ENCODE peak calls at places on chromosomes 5 and 9, in seven cellular contexts. One of them, this sample, is unnamed.

GRCh38 chr5:100270323-100270771 is 264.8 kb upstream of the FAM174A start:
- DNase-seq in BE2C: no peak
- DNase-seq in body of pancreas: no peak
- DNase-seq in fibroblast of lung: peak; percentile 95
- DNase-seq in sigmoid colon: no peak
- DNase-seq in A549: no peak
- DNase-seq in GM23338: no peak
- DNase-seq in this sample: no peak

GRCh38 chr9:133641396-133641655 is 5.2 kb downstream of the DBH start:
- DNase-seq in A549: no peak
- DNase-seq in GM23338: no peak
- DNase-seq in fibroblast of lung: no peak
- DNase-seq in body of pancreas: no peak
- DNase-seq in sigmoid colon: no peak
- DNase-seq in BE2C: no peak
- DNase-seq in this sample: no peak

GRCh38 chr5:127665641-127666040 is 16.8 kb downstream of the CTXN3 start:
- DNase-seq in body of pancreas: no peak
- DNase-seq in fibroblast of lung: no peak
- DNase-seq in GM23338: no peak
- DNase-seq in A549: no peak
- DNase-seq in BE2C: no peak
- DNase-seq in sigmoid colon: no peak
- DNase-seq in this sample: no peak

GRCh38 chr5:177552839-177553455 is 1.4 kb downstream of the FAM193B start:
- DNase-seq in fibroblast of lung: no peak
- DNase-seq in sigmoid colon: no peak
- DNase-seq in A549: no peak
- DNase-seq in GM23338: peak; percentile 48
- DNase-seq in body of pancreas: no peak
- DNase-seq in BE2C: peak; percentile 41
- DNase-seq in this sample: no peak

GRCh38 chr9:137150485-137151060 is 11.6 kb downstream of the GRIN1 start:
- DNase-seq in GM23338: peak; percentile 63
- DNase-seq in sigmoid colon: no peak
- DNase-seq in BE2C: peak; percentile 98
- DNase-seq in fibroblast of lung: no peak
- DNase-seq in body of pancreas: peak; percentile 76
- DNase-seq in A549: peak; percentile 87
- DNase-seq in this sample: peak; percentile 67

GRCh38 chr9:98101868-98102273 is 17.2 kb downstream of the TRIM14 start:
- DNase-seq in fibroblast of lung: peak; percentile 25
- DNase-seq in GM23338: peak; percentile 62
- DNase-seq in A549: no peak
- DNase-seq in sigmoid colon: no peak
- DNase-seq in body of pancreas: no peak
- DNase-seq in BE2C: no peak
- DNase-seq in this sample: no peak

GRCh38 chr9:21813575-21814473 is 11.4 kb downstream of the MTAP start:
- DNase-seq in sigmoid colon: peak; percentile 81
- DNase-seq in fibroblast of lung: peak; percentile 78
- DNase-seq in GM23338: peak; percentile 80
- DNase-seq in BE2C: peak; percentile 65
- DNase-seq in A549: peak; percentile 85
- DNase-seq in body of pancreas: peak; percentile 68
- DNase-seq in this sample: peak; percentile 69

GRCh38 chr5:65213921-65214525 is 267.7 kb downstream of the ADAMTS6 start:
- DNase-seq in fibroblast of lung: peak; percentile 26
- DNase-seq in BE2C: peak; percentile 32
- DNase-seq in A549: peak; percentile 53
- DNase-seq in sigmoid colon: no peak
- DNase-seq in body of pancreas: peak; percentile 15
- DNase-seq in GM23338: peak; percentile 80
- DNase-seq in this sample: peak; percentile 56

GRCh38 chr5:123571927-123572326 is 60.0 kb downstream of the CSNK1G3 start:
- DNase-seq in BE2C: no peak
- DNase-seq in body of pancreas: no peak
- DNase-seq in A549: no peak
- DNase-seq in fibroblast of lung: peak; percentile 20
- DNase-seq in GM23338: no peak
- DNase-seq in sigmoid colon: no peak
- DNase-seq in this sample: no peak

GRCh38 chr5:23675456-23675855 is 168.0 kb downstream of the PRDM9 start:
- DNase-seq in body of pancreas: no peak
- DNase-seq in GM23338: no peak
- DNase-seq in A549: no peak
- DNase-seq in BE2C: no peak
- DNase-seq in fibroblast of lung: no peak
- DNase-seq in sigmoid colon: no peak
- DNase-seq in this sample: no peak

GRCh38 chr9:130561056-130561455 is 18.3 kb upstream of the FUBP3 start:
- DNase-seq in sigmoid colon: no peak
- DNase-seq in A549: no peak
- DNase-seq in body of pancreas: no peak
- DNase-seq in GM23338: no peak
- DNase-seq in fibroblast of lung: no peak
- DNase-seq in BE2C: no peak
- DNase-seq in this sample: no peak

GRCh38 chr5:6545036-6545693 is 87.7 kb downstream of the NSUN2 start:
- DNase-seq in BE2C: no peak
- DNase-seq in A549: no peak
- DNase-seq in GM23338: no peak
- DNase-seq in sigmoid colon: no peak
- DNase-seq in fibroblast of lung: no peak
- DNase-seq in body of pancreas: no peak
- DNase-seq in this sample: no peak

GRCh38 chr9:76215066-76215465 is 179.2 kb downstream of the RFK start:
- DNase-seq in BE2C: peak; percentile 39
- DNase-seq in GM23338: no peak
- DNase-seq in A549: peak; percentile 9
- DNase-seq in fibroblast of lung: peak; percentile 88
- DNase-seq in body of pancreas: no peak
- DNase-seq in sigmoid colon: no peak
- DNase-seq in this sample: no peak

GRCh38 chr9:127644943-127645342 is 32.9 kb downstream of the STXBP1 start:
- DNase-seq in sigmoid colon: no peak
- DNase-seq in A549: no peak
- DNase-seq in GM23338: no peak
- DNase-seq in body of pancreas: no peak
- DNase-seq in fibroblast of lung: peak; percentile 38
- DNase-seq in BE2C: no peak
- DNase-seq in this sample: no peak

GRCh38 chr5:118736396-118736795 is 252.0 kb downstream of the DTWD2 start:
- DNase-seq in A549: no peak
- DNase-seq in sigmoid colon: no peak
- DNase-seq in BE2C: no peak
- DNase-seq in fibroblast of lung: no peak
- DNase-seq in body of pancreas: no peak
- DNase-seq in GM23338: no peak
- DNase-seq in this sample: no peak

GRCh38 chr9:135213566-135213965 is 126.1 kb downstream of the OLFM1 start:
- DNase-seq in fibroblast of lung: no peak
- DNase-seq in sigmoid colon: peak; percentile 22
- DNase-seq in BE2C: peak; percentile 3
- DNase-seq in A549: no peak
- DNase-seq in GM23338: no peak
- DNase-seq in body of pancreas: no peak
- DNase-seq in this sample: no peak

GRCh38 chr5:54030981-54031380 is 279.4 kb downstream of the ARL15 start:
- DNase-seq in fibroblast of lung: no peak
- DNase-seq in body of pancreas: no peak
- DNase-seq in sigmoid colon: no peak
- DNase-seq in BE2C: no peak
- DNase-seq in GM23338: no peak
- DNase-seq in A549: no peak
- DNase-seq in this sample: no peak

GRCh38 chr9:15936316-15936869 is 383.6 kb downstream of the CCDC171 start:
- DNase-seq in GM23338: no peak
- DNase-seq in BE2C: peak; percentile 11
- DNase-seq in body of pancreas: no peak
- DNase-seq in fibroblast of lung: peak; percentile 86
- DNase-seq in sigmoid colon: no peak
- DNase-seq in A549: no peak
- DNase-seq in this sample: no peak

GRCh38 chr5:14946813-14947640 is 75.4 kb upstream of the ANKH start:
- DNase-seq in GM23338: peak; percentile 50
- DNase-seq in fibroblast of lung: no peak
- DNase-seq in body of pancreas: peak; percentile 42
- DNase-seq in A549: peak; percentile 55
- DNase-seq in BE2C: peak; percentile 42
- DNase-seq in sigmoid colon: no peak
- DNase-seq in this sample: no peak

GRCh38 chr5:31824886-31825774 is 186.2 kb downstream of the PDZD2 start:
- DNase-seq in fibroblast of lung: peak; percentile 42
- DNase-seq in BE2C: peak; percentile 67
- DNase-seq in GM23338: peak; percentile 89
- DNase-seq in sigmoid colon: peak; percentile 68
- DNase-seq in body of pancreas: peak; percentile 59
- DNase-seq in A549: peak; percentile 63
- DNase-seq in this sample: peak; percentile 43

GRCh38 chr5:31827862-31828261 is 188.9 kb downstream of the PDZD2 start:
- DNase-seq in fibroblast of lung: peak; percentile 76
- DNase-seq in body of pancreas: no peak
- DNase-seq in BE2C: no peak
- DNase-seq in sigmoid colon: no peak
- DNase-seq in GM23338: no peak
- DNase-seq in A549: no peak
- DNase-seq in this sample: no peak

GRCh38 chr5:31823477-31823876 is 184.5 kb downstream of the PDZD2 start:
- DNase-seq in BE2C: no peak
- DNase-seq in sigmoid colon: no peak
- DNase-seq in GM23338: peak; percentile 57
- DNase-seq in A549: no peak
- DNase-seq in body of pancreas: no peak
- DNase-seq in fibroblast of lung: no peak
- DNase-seq in this sample: no peak

GRCh38 chr5:31819926-31820516 is 181.1 kb downstream of the PDZD2 start:
- DNase-seq in sigmoid colon: no peak
- DNase-seq in BE2C: peak; percentile 24
- DNase-seq in fibroblast of lung: peak; percentile 1
- DNase-seq in body of pancreas: no peak
- DNase-seq in A549: peak; percentile 23
- DNase-seq in GM23338: peak; percentile 47
- DNase-seq in this sample: no peak

GRCh38 chr5:31825775-31826068 is 186.8 kb downstream of the PDZD2 start:
- DNase-seq in body of pancreas: no peak
- DNase-seq in sigmoid colon: no peak
- DNase-seq in BE2C: no peak
- DNase-seq in A549: no peak
- DNase-seq in fibroblast of lung: no peak
- DNase-seq in GM23338: no peak
- DNase-seq in this sample: no peak
- TF ChIP-seq CTCF in body of pancreas: no peak
- TF ChIP-seq CTCF in sigmoid colon: no peak
- TF ChIP-seq CTCF in BE2C: no peak
- TF ChIP-seq CTCF in A549: no peak
- TF ChIP-seq CTCF in fibroblast of lung: no peak
- TF ChIP-seq CTCF in GM23338: no peak
- TF ChIP-seq CTCF in this sample: no peak

GRCh38 chr5:113115061-113115460 is 138.5 kb downstream of the DCP2 start:
- DNase-seq in GM23338: no peak
- DNase-seq in sigmoid colon: no peak
- DNase-seq in fibroblast of lung: no peak
- DNase-seq in A549: no peak
- DNase-seq in BE2C: no peak
- DNase-seq in body of pancreas: no peak
- DNase-seq in this sample: no peak

GRCh38 chr5:113114559-113114958 is 138.0 kb downstream of the DCP2 start:
- DNase-seq in BE2C: no peak
- DNase-seq in sigmoid colon: no peak
- DNase-seq in A549: no peak
- DNase-seq in fibroblast of lung: no peak
- DNase-seq in body of pancreas: no peak
- DNase-seq in GM23338: no peak
- DNase-seq in this sample: no peak

GRCh38 chr5:113109344-113109743 is 132.7 kb downstream of the DCP2 start:
- DNase-seq in fibroblast of lung: no peak
- DNase-seq in BE2C: no peak
- DNase-seq in sigmoid colon: no peak
- DNase-seq in body of pancreas: no peak
- DNase-seq in GM23338: no peak
- DNase-seq in A549: no peak
- DNase-seq in this sample: no peak

GRCh38 chr5:113110117-113110516 is 133.5 kb downstream of the DCP2 start:
- DNase-seq in fibroblast of lung: no peak
- DNase-seq in BE2C: no peak
- DNase-seq in sigmoid colon: no peak
- DNase-seq in body of pancreas: no peak
- DNase-seq in GM23338: no peak
- DNase-seq in A549: no peak
- DNase-seq in this sample: no peak

DNA sequence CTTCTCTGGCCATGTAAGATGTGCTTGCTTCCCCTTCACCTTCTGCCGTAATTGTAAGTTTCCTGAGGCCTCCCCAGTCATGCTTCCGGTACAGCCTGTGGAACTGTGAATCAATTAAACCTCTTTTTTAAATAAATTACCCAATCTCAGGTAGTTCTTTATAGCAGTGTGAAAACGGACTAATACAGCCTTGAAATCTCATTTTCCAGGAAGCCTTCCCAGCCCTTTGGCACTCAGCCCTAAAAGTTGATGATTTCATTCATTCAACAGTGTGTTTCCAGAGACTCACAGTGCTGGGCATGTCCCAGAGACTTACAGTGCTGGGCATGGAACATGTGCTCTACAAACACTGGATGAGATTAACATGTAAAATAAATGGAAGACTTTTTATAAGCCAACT is 135.8 kb downstream of the DCP2 start:
- DNase-seq in A549: no peak
- DNase-seq in sigmoid colon: no peak
- DNase-seq in BE2C: no peak
- DNase-seq in GM23338: no peak
- DNase-seq in fibroblast of lung: peak; percentile 66
- DNase-seq in body of pancreas: peak; percentile 30
- DNase-seq in this sample: no peak
- H3K4me1 ChIP-seq in A549: no peaks in the 10 kb centered on the region
- H3K4me1 ChIP-seq in sigmoid colon: no peaks in the 10 kb centered on the region
- H3K4me1 ChIP-seq in BE2C: peaks cover 20% of the 10 kb centered on the region
- H3K4me1 ChIP-seq in GM23338: no peaks in the 10 kb centered on the region
- H3K4me1 ChIP-seq in fibroblast of lung: no peaks in the 10 kb centered on the region
- H3K4me1 ChIP-seq in body of pancreas: no peaks in the 10 kb centered on the region
- H3K4me1 ChIP-seq in this sample: no peaks in the 10 kb centered on the region

DNA sequence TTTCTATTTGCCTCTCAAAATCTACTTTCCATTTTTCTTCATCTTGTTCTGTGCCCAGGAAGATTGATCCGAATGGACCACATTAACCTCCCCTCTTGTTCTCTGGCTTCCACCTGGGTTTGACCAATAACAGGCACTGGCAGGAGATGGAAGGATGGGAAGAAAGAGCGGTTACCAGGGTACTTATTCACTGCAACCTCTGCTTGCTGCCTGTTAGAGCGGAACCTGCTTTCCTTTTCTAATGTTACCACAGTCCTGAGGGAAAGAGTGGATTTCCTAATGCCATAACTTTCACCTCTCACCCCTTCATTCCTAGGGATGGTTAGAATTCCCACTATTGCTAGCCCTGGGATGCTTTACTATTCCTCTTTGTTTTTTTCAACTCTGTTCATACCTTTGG is 262.1 kb downstream of the RFX3 start:
- DNase-seq in body of pancreas: no peak
- DNase-seq in sigmoid colon: no peak
- DNase-seq in fibroblast of lung: no peak
- DNase-seq in A549: no peak
- DNase-seq in GM23338: peak; percentile 11
- DNase-seq in BE2C: no peak
- DNase-seq in this sample: no peak
- H3K4me3 ChIP-seq in body of pancreas: no peak overlapping the region
- H3K4me3 ChIP-seq in sigmoid colon: no peak overlapping the region
- H3K4me3 ChIP-seq in fibroblast of lung: no peak overlapping the region
- H3K4me3 ChIP-seq in A549: no peak overlapping the region
- H3K4me3 ChIP-seq in GM23338: peak overlapping the region; percentile 15
- H3K4me3 ChIP-seq in BE2C: no peak overlapping the region
- H3K4me3 ChIP-seq in this sample: no peak overlapping the region

GRCh38 chr5:39074009-39074886 is at the start of gene RICTOR:
- DNase-seq in sigmoid colon: peak; percentile 92
- DNase-seq in GM23338: peak; percentile 89
- DNase-seq in fibroblast of lung: peak; percentile 82
- DNase-seq in A549: peak; percentile 94
- DNase-seq in body of pancreas: peak; percentile 93
- DNase-seq in BE2C: peak; percentile 92
- DNase-seq in this sample: peak; percentile 89
- TF ChIP-seq CTCF in sigmoid colon: no peak
- TF ChIP-seq CTCF in GM23338: no peak
- TF ChIP-seq CTCF in fibroblast of lung: no peak
- TF ChIP-seq CTCF in A549: no peak
- TF ChIP-seq CTCF in body of pancreas: no peak
- TF ChIP-seq CTCF in BE2C: no peak
- TF ChIP-seq CTCF in this sample: no peak

This sample was measured in Caco-2.